ENCODE peak calls at places on chromosomes 6 and 20, in six cellular contexts. S is WTC11, D is Kasumi-1, L is NCI-H2029 treated with DMSO at 0.1 percent for 48 hours, T is upper lobe of left lung, F is Ammon's horn. G is an unnamed sample.

GRCh38 chr20:5056801-5057599 is 55.7 kb upstream of the SLC23A2 start:
- DNase-seq in T (peak; percentile 81), F (peak; percentile 73), D (peak; percentile 93), L (no peak), S (peak; percentile 41), G (peak; percentile 25)

GRCh38 chr20:35467339-35468224 is 12.2 kb downstream of the CEP250 start:
- DNase-seq in D (no peak), L (no peak), F (no peak), S (no peak), T (no peak), G (no peak)

GRCh38 chr6:145486306-145486705 is 249.0 kb downstream of the EPM2A start:
- DNase-seq in L (no peak), F (no peak), T (no peak), S (no peak), D (no peak), G (no peak)

GRCh38 chr20:59002388-59002787 is 4.7 kb downstream of the CTSZ start:
- DNase-seq in L (no peak), D (no peak), T (no peak), F (no peak), S (no peak), G (no peak)

GRCh38 chr6:108492131-108492766 is 68.5 kb upstream of the FOXO3 start:
- DNase-seq in D (peak; percentile 67), L (no peak), T (no peak), F (peak; percentile 82), S (no peak), G (peak; percentile 41)

GRCh38 chr6:26595669-26596269 is 984 bp upstream of the ABT1 start:
- DNase-seq in F (peak; percentile 94), S (peak; percentile 94), L (peak; percentile 85), D (peak; percentile 85), T (peak; percentile 96), G (peak; percentile 87)

GRCh38 chr6:19833947-19834346 is 3.2 kb upstream of the ID4 start:
- DNase-seq in L (no peak), F (no peak), T (peak; percentile 62), D (no peak), S (no peak), G (no peak)

GRCh38 chr6:53168516-53169257 is 20.0 kb upstream of the GCM1 start:
- DNase-seq in D (no peak), T (no peak), L (no peak), F (no peak), S (no peak), G (no peak)

GRCh38 chr20:32067234-32067821 is 15.3 kb downstream of the HCK start:
- DNase-seq in S (no peak), T (no peak), D (peak; percentile 35), F (peak; percentile 41), L (no peak), G (no peak)

GRCh38 chr20:20816969-20817368 is 104.5 kb upstream of the RALGAPA2 start:
- DNase-seq in L (no peak), D (no peak), S (no peak), T (no peak), F (no peak), G (no peak)

GRCh38 chr6:24923885-24924401 is 11.8 kb downstream of the RIPOR2 start:
- DNase-seq in T (no peak), D (no peak), L (no peak), F (peak; percentile 22), S (peak; percentile 30), G (no peak)

GRCh38 chr6:101663099-101663498 is 269.6 kb downstream of the GRIK2 start:
- DNase-seq in D (no peak), S (no peak), F (no peak), T (no peak), L (peak; percentile 86), G (no peak)

GRCh38 chr6:111129003-111129402 is 41.7 kb downstream of the SLC16A10 start:
- DNase-seq in L (no peak), S (no peak), T (no peak), D (no peak), F (peak; percentile 39), G (no peak)

GRCh38 chr6:145137425-145137824 is 597.9 kb downstream of the EPM2A start:
- DNase-seq in S (no peak), F (no peak), T (no peak), D (peak; percentile 16), L (no peak), G (no peak)

GRCh38 chr6:26366504-26366903 is 1.5 kb downstream of the BTN3A2 start:
- DNase-seq in F (no peak), T (no peak), D (peak; percentile 2), S (no peak), L (no peak), G (no peak)

GRCh38 chr6:115551510-115551909 is 509.2 kb downstream of the FRK start:
- DNase-seq in D (no peak), S (no peak), L (peak; percentile 57), T (no peak), F (peak; percentile 59), G (peak; percentile 60)

GRCh38 chr6:87105823-87106222 is 10.9 kb upstream of the CGA start:
- DNase-seq in F (no peak), S (no peak), D (no peak), L (no peak), T (no peak), G (no peak)

GRCh38 chr6:155026366-155027045 is 31.4 kb downstream of the TIAM2 start:
- DNase-seq in T (no peak), L (no peak), F (no peak), D (no peak), S (no peak), G (no peak)

GRCh38 chr6:134590449-134590848 is 272.5 kb upstream of the SGK1 start:
- DNase-seq in T (no peak), F (no peak), S (no peak), D (no peak), L (no peak), G (no peak)

GRCh38 chr20:41133709-41134361 is 3.5 kb upstream of the PLCG1 start:
- DNase-seq in T (no peak), F (no peak), S (no peak), D (no peak), L (no peak), G (peak; percentile 80)

GRCh38 chr6:158923801-158924498 is 76.1 kb downstream of the RSPH3 start:
- DNase-seq in D (no peak), L (no peak), S (no peak), T (no peak), F (peak; percentile 55), G (peak; percentile 45)

GRCh38 chr6:153103256-153103655 is 27.8 kb downstream of the RGS17 start:
- DNase-seq in D (no peak), L (peak; percentile 35), F (no peak), S (no peak), T (no peak), G (no peak)